ENCODE peak calls at places on chromosomes 2 and 18, in eight cellular contexts. One of them, this sample, is unnamed. For H3K9me3, the result is how much of the 10 kb centered on the place peaks cover.

GRCh38 chr2:236641051-236641450 is 71.4 kb downstream of the ACKR3 start:
- DNase-seq in PC-3: no peak
- DNase-seq in hepatocyte: no peak
- DNase-seq in OCI-LY7: no peak
- DNase-seq in GM23248: no peak
- DNase-seq in HCT116: no peak
- DNase-seq in MM.1S: no peak
- DNase-seq in SK-N-SH: no peak
- DNase-seq in this sample: no peak

GRCh38 chr2:216693414-216694100 is 1.8 kb downstream of the IGFBP5 start:
- DNase-seq in PC-3: no peak
- DNase-seq in hepatocyte: no peak
- DNase-seq in OCI-LY7: no peak
- DNase-seq in GM23248: no peak
- DNase-seq in HCT116: no peak
- DNase-seq in MM.1S: no peak
- DNase-seq in SK-N-SH: no peak
- DNase-seq in this sample: peak

GRCh38 chr2:143435112-143435511 is 305.9 kb downstream of the ARHGAP15 start:
- DNase-seq in PC-3: no peak
- DNase-seq in hepatocyte: no peak
- DNase-seq in OCI-LY7: no peak
- DNase-seq in GM23248: peak
- DNase-seq in HCT116: no peak
- DNase-seq in MM.1S: no peak
- DNase-seq in SK-N-SH: no peak
- DNase-seq in this sample: no peak

GRCh38 chr2:212392048-212392447 is 146.6 kb downstream of the ERBB4 start:
- DNase-seq in PC-3: peak
- DNase-seq in hepatocyte: no peak
- DNase-seq in OCI-LY7: no peak
- DNase-seq in GM23248: peak
- DNase-seq in HCT116: no peak
- DNase-seq in MM.1S: no peak
- DNase-seq in SK-N-SH: no peak
- DNase-seq in this sample: no peak

GRCh38 chr2:206250041-206250897 is 24.2 kb upstream of the ZDBF2 start:
- DNase-seq in PC-3: no peak
- DNase-seq in hepatocyte: peak
- DNase-seq in OCI-LY7: peak
- DNase-seq in GM23248: peak
- DNase-seq in HCT116: no peak
- DNase-seq in MM.1S: no peak
- DNase-seq in SK-N-SH: no peak
- DNase-seq in this sample: peak

GRCh38 chr2:62505109-62505508 is 886 bp downstream of the TMEM17 start:
- DNase-seq in PC-3: no peak
- DNase-seq in hepatocyte: no peak
- DNase-seq in OCI-LY7: no peak
- DNase-seq in GM23248: no peak
- DNase-seq in HCT116: no peak
- DNase-seq in MM.1S: no peak
- DNase-seq in SK-N-SH: no peak
- DNase-seq in this sample: no peak

GRCh38 chr18:47260138-47260923 is 8.9 kb upstream of the SKOR2 start:
- DNase-seq in PC-3: peak
- DNase-seq in hepatocyte: peak
- DNase-seq in OCI-LY7: no peak
- DNase-seq in GM23248: peak
- DNase-seq in HCT116: no peak
- DNase-seq in MM.1S: no peak
- DNase-seq in SK-N-SH: peak
- DNase-seq in this sample: peak

GRCh38 chr18:13435596-13436333 is 217.2 kb downstream of the LDLRAD4 start:
- DNase-seq in PC-3: peak
- DNase-seq in hepatocyte: no peak
- DNase-seq in OCI-LY7: no peak
- DNase-seq in GM23248: peak
- DNase-seq in HCT116: no peak
- DNase-seq in MM.1S: no peak
- DNase-seq in SK-N-SH: no peak
- DNase-seq in this sample: no peak

GRCh38 chr2:237546040-237546875 is 20.1 kb upstream of the PRLH start:
- DNase-seq in PC-3: no peak
- DNase-seq in hepatocyte: no peak
- DNase-seq in OCI-LY7: no peak
- DNase-seq in GM23248: no peak
- DNase-seq in HCT116: no peak
- DNase-seq in MM.1S: no peak
- DNase-seq in SK-N-SH: no peak
- DNase-seq in this sample: no peak

GRCh38 chr2:16223071-16223470 is 282.7 kb downstream of the MYCN start:
- DNase-seq in PC-3: no peak
- DNase-seq in hepatocyte: no peak
- DNase-seq in OCI-LY7: no peak
- DNase-seq in GM23248: no peak
- DNase-seq in HCT116: no peak
- DNase-seq in MM.1S: no peak
- DNase-seq in SK-N-SH: no peak
- DNase-seq in this sample: peak

GRCh38 chr18:68769423-68769822 is 28.5 kb upstream of the CCDC102B start:
- DNase-seq in PC-3: no peak
- DNase-seq in hepatocyte: no peak
- DNase-seq in OCI-LY7: no peak
- DNase-seq in GM23248: peak
- DNase-seq in HCT116: no peak
- DNase-seq in MM.1S: no peak
- DNase-seq in SK-N-SH: no peak
- DNase-seq in this sample: no peak

GRCh38 chr18:73199151-73199550 is 331.4 kb upstream of the NETO1 start:
- DNase-seq in PC-3: peak
- DNase-seq in hepatocyte: no peak
- DNase-seq in OCI-LY7: no peak
- DNase-seq in GM23248: peak
- DNase-seq in HCT116: no peak
- DNase-seq in MM.1S: no peak
- DNase-seq in SK-N-SH: no peak
- DNase-seq in this sample: no peak

GRCh38 chr2:20103514-20103913 is 52.1 kb upstream of the LAPTM4A start:
- DNase-seq in PC-3: peak
- DNase-seq in hepatocyte: no peak
- DNase-seq in OCI-LY7: no peak
- DNase-seq in GM23248: peak
- DNase-seq in HCT116: no peak
- DNase-seq in MM.1S: peak
- DNase-seq in SK-N-SH: no peak
- DNase-seq in this sample: no peak

GRCh38 chr2:197628043-197628500 is 47.3 kb downstream of the RFTN2 start:
- DNase-seq in PC-3: peak
- DNase-seq in hepatocyte: no peak
- DNase-seq in OCI-LY7: no peak
- DNase-seq in GM23248: peak
- DNase-seq in HCT116: no peak
- DNase-seq in MM.1S: no peak
- DNase-seq in SK-N-SH: no peak
- DNase-seq in this sample: peak

GRCh38 chr18:47050468-47050867 is 15.0 kb upstream of the ELOA2 start:
- DNase-seq in PC-3: peak
- DNase-seq in hepatocyte: peak
- DNase-seq in OCI-LY7: peak
- DNase-seq in GM23248: peak
- DNase-seq in HCT116: peak
- DNase-seq in MM.1S: peak
- DNase-seq in SK-N-SH: peak
- DNase-seq in this sample: peak

GRCh38 chr2:232354069-232354468 is 24.5 kb upstream of the ALPP start:
- DNase-seq in PC-3: no peak
- DNase-seq in hepatocyte: no peak
- DNase-seq in OCI-LY7: no peak
- DNase-seq in GM23248: no peak
- DNase-seq in HCT116: no peak
- DNase-seq in MM.1S: no peak
- DNase-seq in SK-N-SH: no peak
- DNase-seq in this sample: no peak

GRCh38 chr2:19900536-19901200 is 1.1 kb downstream of the TTC32 start:
- DNase-seq in PC-3: peak
- DNase-seq in hepatocyte: no peak
- DNase-seq in OCI-LY7: peak
- DNase-seq in GM23248: peak
- DNase-seq in HCT116: no peak
- DNase-seq in MM.1S: peak
- DNase-seq in SK-N-SH: peak
- DNase-seq in this sample: peak

GRCh38 chr18:63440219-63440618 is 17.9 kb upstream of the VPS4B start:
- DNase-seq in PC-3: peak
- DNase-seq in hepatocyte: no peak
- DNase-seq in OCI-LY7: no peak
- DNase-seq in GM23248: peak
- DNase-seq in HCT116: no peak
- DNase-seq in MM.1S: no peak
- DNase-seq in SK-N-SH: no peak
- DNase-seq in this sample: no peak

GRCh38 chr2:36389081-36389480 is 33.5 kb downstream of the CRIM1 start:
- DNase-seq in PC-3: peak
- DNase-seq in hepatocyte: peak
- DNase-seq in OCI-LY7: no peak
- DNase-seq in GM23248: peak
- DNase-seq in HCT116: no peak
- DNase-seq in MM.1S: no peak
- DNase-seq in SK-N-SH: no peak
- DNase-seq in this sample: no peak

GRCh38 chr2:165357758-165358157 is 111.7 kb upstream of the CSRNP3 start:
- DNase-seq in PC-3: peak
- DNase-seq in hepatocyte: peak
- DNase-seq in OCI-LY7: no peak
- DNase-seq in GM23248: peak
- DNase-seq in HCT116: no peak
- DNase-seq in MM.1S: peak
- DNase-seq in SK-N-SH: no peak
- DNase-seq in this sample: no peak

GRCh38 chr2:145413261-145413660 is 893.3 kb upstream of the ZEB2 start:
- DNase-seq in PC-3: no peak
- DNase-seq in hepatocyte: no peak
- DNase-seq in OCI-LY7: peak
- DNase-seq in GM23248: no peak
- DNase-seq in HCT116: no peak
- DNase-seq in MM.1S: no peak
- DNase-seq in SK-N-SH: no peak
- DNase-seq in this sample: no peak

GRCh38 chr2:161965994-161966393 is 108.0 kb downstream of the DPP4 start:
- DNase-seq in PC-3: peak
- DNase-seq in hepatocyte: no peak
- DNase-seq in OCI-LY7: no peak
- DNase-seq in GM23248: no peak
- DNase-seq in HCT116: no peak
- DNase-seq in MM.1S: no peak
- DNase-seq in SK-N-SH: no peak
- DNase-seq in this sample: no peak

GRCh38 chr2:43569921-43570320 is 25.9 kb downstream of the THADA start:
- DNase-seq in PC-3: no peak
- DNase-seq in hepatocyte: no peak
- DNase-seq in OCI-LY7: no peak
- DNase-seq in GM23248: no peak
- DNase-seq in HCT116: no peak
- DNase-seq in MM.1S: no peak
- DNase-seq in SK-N-SH: no peak
- DNase-seq in this sample: no peak

GRCh38 chr2:238898534-238899281 is 50.8 kb downstream of the TWIST2 start:
- DNase-seq in PC-3: no peak
- DNase-seq in hepatocyte: no peak
- DNase-seq in OCI-LY7: no peak
- DNase-seq in GM23248: peak
- DNase-seq in HCT116: no peak
- DNase-seq in MM.1S: no peak
- DNase-seq in SK-N-SH: no peak
- DNase-seq in this sample: no peak

GRCh38 chr18:49690307-49690706 is 123.0 kb downstream of the ACAA2 start:
- DNase-seq in PC-3: peak
- DNase-seq in hepatocyte: no peak
- DNase-seq in OCI-LY7: no peak
- DNase-seq in GM23248: peak
- DNase-seq in HCT116: peak
- DNase-seq in MM.1S: no peak
- DNase-seq in SK-N-SH: no peak
- DNase-seq in this sample: no peak

GRCh38 chr2:224309216-224309615 is 92.7 kb downstream of the FAM124B start:
- DNase-seq in PC-3: no peak
- DNase-seq in hepatocyte: no peak
- DNase-seq in OCI-LY7: no peak
- DNase-seq in GM23248: peak
- DNase-seq in HCT116: no peak
- DNase-seq in MM.1S: no peak
- DNase-seq in SK-N-SH: no peak
- DNase-seq in this sample: no peak
- TF ChIP-seq EZH2phosphoT487 in PC-3: no peak
- TF ChIP-seq EZH2phosphoT487 in hepatocyte: no peak
- TF ChIP-seq EZH2phosphoT487 in OCI-LY7: no peak
- TF ChIP-seq EZH2phosphoT487 in GM23248: no peak
- TF ChIP-seq EZH2phosphoT487 in HCT116: no peak
- TF ChIP-seq EZH2phosphoT487 in MM.1S: no peak
- TF ChIP-seq EZH2phosphoT487 in SK-N-SH: no peak
- TF ChIP-seq EZH2phosphoT487 in this sample: no peak

DNA sequence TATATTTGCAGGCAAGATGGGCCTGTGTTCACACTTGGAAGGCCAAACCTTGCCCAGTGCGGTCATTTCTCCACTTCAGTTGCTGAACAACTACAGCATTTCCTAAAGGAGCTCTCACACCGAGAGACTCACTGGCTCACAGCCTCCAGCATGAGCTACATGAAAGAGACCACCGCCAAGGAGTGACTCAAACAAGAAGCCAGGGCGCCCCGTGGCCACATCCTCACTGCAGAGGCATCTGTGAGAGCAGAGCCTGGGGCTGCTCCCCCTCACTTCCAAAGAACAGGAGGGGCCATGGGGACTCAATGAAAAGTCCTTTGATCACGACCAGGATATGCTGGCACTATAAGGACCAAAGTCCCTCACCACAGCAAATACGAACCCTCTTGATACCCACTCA is 50.0 kb downstream of the TMEM163 start:
- DNase-seq in PC-3: no peak
- DNase-seq in hepatocyte: no peak
- DNase-seq in OCI-LY7: no peak
- DNase-seq in GM23248: no peak
- DNase-seq in HCT116: no peak
- DNase-seq in MM.1S: no peak
- DNase-seq in SK-N-SH: no peak
- DNase-seq in this sample: no peak
- H3K9me3 ChIP-seq in PC-3: under half
- H3K9me3 ChIP-seq in hepatocyte: under half
- H3K9me3 ChIP-seq in OCI-LY7: under half
- H3K9me3 ChIP-seq in GM23248: under half
- H3K9me3 ChIP-seq in HCT116: under half
- H3K9me3 ChIP-seq in MM.1S: under half
- H3K9me3 ChIP-seq in SK-N-SH: under half
- H3K9me3 ChIP-seq in this sample: under half

GRCh38 chr2:69619725-69620124 is 23.8 kb downstream of the AAK1 start:
- DNase-seq in PC-3: no peak
- DNase-seq in hepatocyte: no peak
- DNase-seq in OCI-LY7: no peak
- DNase-seq in GM23248: no peak
- DNase-seq in HCT116: no peak
- DNase-seq in MM.1S: no peak
- DNase-seq in SK-N-SH: no peak
- DNase-seq in this sample: no peak
- TF ChIP-seq EZH2phosphoT487 in PC-3: no peak
- TF ChIP-seq EZH2phosphoT487 in hepatocyte: no peak
- TF ChIP-seq EZH2phosphoT487 in OCI-LY7: no peak
- TF ChIP-seq EZH2phosphoT487 in GM23248: no peak
- TF ChIP-seq EZH2phosphoT487 in HCT116: no peak
- TF ChIP-seq EZH2phosphoT487 in MM.1S: no peak
- TF ChIP-seq EZH2phosphoT487 in SK-N-SH: no peak
- TF ChIP-seq EZH2phosphoT487 in this sample: no peak

GRCh38 chr2:41496908-41497307 is 550.9 kb upstream of the PKDCC start:
- DNase-seq in PC-3: peak
- DNase-seq in hepatocyte: no peak
- DNase-seq in OCI-LY7: peak
- DNase-seq in GM23248: no peak
- DNase-seq in HCT116: no peak
- DNase-seq in MM.1S: peak
- DNase-seq in SK-N-SH: no peak
- DNase-seq in this sample: no peak
- H3K9me3 ChIP-seq in PC-3: under half
- H3K9me3 ChIP-seq in hepatocyte: under half
- H3K9me3 ChIP-seq in OCI-LY7: under half
- H3K9me3 ChIP-seq in GM23248: under half
- H3K9me3 ChIP-seq in HCT116: under half
- H3K9me3 ChIP-seq in MM.1S: under half
- H3K9me3 ChIP-seq in SK-N-SH: under half
- H3K9me3 ChIP-seq in this sample: under half

This sample was measured in neural progenitor cell.